ENCODE peak calls at places on chromosomes 4 and X, in five cellular contexts. E, I, P, A and B are unnamed samples.

GRCh38 chr4:38989487-38989886 is 42.7 kb downstream of the TMEM156 start:
- DNase-seq in E (no peak), I (no peak), P (no peak), A (no peak), B (no peak)

GRCh38 chrX:110665636-110666035 is 130.0 kb downstream of the CHRDL1 start:
- DNase-seq in E (peak; percentile 21), I (peak; percentile 36), P (peak; percentile 30), A (peak; percentile 40), B (no peak)

GRCh38 chr4:40193018-40193571 is 3.7 kb upstream of the RHOH start:
- DNase-seq in E (no peak), I (no peak), P (no peak), A (no peak), B (no peak)

GRCh38 chr4:70994069-70994366 is 569 bp downstream of the DCK start:
- DNase-seq in E (no peak), I (no peak), P (no peak), A (no peak), B (no peak)

GRCh38 chr4:137226221-137226620 is 306.1 kb downstream of the PCDH18 start:
- DNase-seq in E (no peak), I (no peak), P (no peak), A (no peak), B (no peak)

GRCh38 chrX:14027511-14028019 is 2.1 kb downstream of the GEMIN8 start:
- DNase-seq in E (no peak), I (no peak), P (no peak), A (no peak), B (no peak)

GRCh38 chr4:91222019-91222418 is 1081.7 kb upstream of the GRID2 start:
- DNase-seq in E (no peak), I (no peak), P (no peak), A (no peak), B (no peak)

GRCh38 chr4:31365006-31365690 is 645.0 kb downstream of the PCDH7 start:
- DNase-seq in E (no peak), I (peak; percentile 6), P (no peak), A (no peak), B (no peak)

GRCh38 chr4:85579942-85580341 is 105.0 kb downstream of the ARHGAP24 start:
- DNase-seq in E (no peak), I (no peak), P (no peak), A (no peak), B (no peak)

GRCh38 chr4:78299565-78299972 is 242.4 kb downstream of the FRAS1 start:
- DNase-seq in E (no peak), I (no peak), P (no peak), A (no peak), B (no peak)

GRCh38 chrX:49053223-49054072 is 5.4 kb upstream of the CCDC120 start:
- DNase-seq in E (no peak), I (peak; percentile 87), P (peak; percentile 81), A (peak; percentile 71), B (peak; percentile 95)

GRCh38 chrX:116317409-116317808 is 119.0 kb upstream of the SLC6A14 start:
- DNase-seq in E (no peak), I (no peak), P (peak; percentile 1), A (peak; percentile 1), B (no peak)

GRCh38 chrX:151973262-151973661 is 1.2 kb downstream of the GABRE start:
- DNase-seq in E (no peak), I (no peak), P (no peak), A (no peak), B (no peak)

GRCh38 chr4:183098080-183098722 is 856 bp upstream of the WWC2 start:
- DNase-seq in E (peak; percentile 69), I (no peak), P (no peak), A (no peak), B (no peak)

GRCh38 chr4:11650801-11651596 is 222.3 kb upstream of the HS3ST1 start:
- DNase-seq in E (no peak), I (peak; percentile 22), P (no peak), A (no peak), B (peak; percentile 1)

GRCh38 chr4:170743633-170744032 is 653.9 kb upstream of the AADAT start:
- DNase-seq in E (no peak), I (no peak), P (no peak), A (no peak), B (no peak)

GRCh38 chr4:121728066-121728465 is 31.3 kb upstream of the ANXA5 start:
- DNase-seq in E (no peak), I (no peak), P (no peak), A (no peak), B (no peak)

GRCh38 chrX:105872921-105873320 is 50.6 kb downstream of the NRK start:
- DNase-seq in E (no peak), I (peak; percentile 9), P (no peak), A (no peak), B (no peak)

GRCh38 chr4:72896515-72896914 is 173.0 kb downstream of the COX18 start:
- DNase-seq in E (no peak), I (no peak), P (no peak), A (no peak), B (no peak)

GRCh38 chr4:177596035-177596434 is 153.8 kb upstream of the AGA start:
- DNase-seq in E (no peak), I (no peak), P (no peak), A (no peak), B (no peak)

GRCh38 chr4:52588097-52588496 is 71.0 kb downstream of the USP46 start:
- DNase-seq in E (no peak), I (peak; percentile 9), P (no peak), A (no peak), B (no peak)